ENCODE peak calls at places on chromosomes 13 and 19, in nine cellular contexts. I is hepatic stellate cell; F is AG04449; Y is glomerular endothelial cell; L is germinal center; G is neural crest cell; Q is amniotic stem cell; E is H9; U is stimulated activated naive CD4-positive, alpha-beta T cell treated with Interleukin-2 at 50 U/mL for 16 hours. S is an unnamed sample.

GRCh38 chr13:77299587-77299986 is 27.3 kb downstream of the MYCBP2 start:
- DNase-seq in Q (no peak), Y (no peak), L (no peak), I (no peak), F (no peak), G (no peak), E (no peak), U (no peak), S (no peak)

GRCh38 chr19:6068711-6069110 is 41.6 kb downstream of the RFX2 start:
- DNase-seq in U (no peak), E (no peak), L (no peak), Q (no peak), I (no peak), F (no peak), G (no peak), Y (no peak), S (peak; percentile 23)

GRCh38 chr13:32585625-32586021 is 629 bp upstream of the PDS5B start:
- DNase-seq in G (peak; percentile 2), Q (no peak), F (no peak), U (no peak), Y (no peak), L (peak; percentile 12), I (no peak), E (peak; percentile 36), S (peak; percentile 2)

GRCh38 chr13:65943024-65943423 is 1287.1 kb downstream of the PCDH9 start:
- DNase-seq in I (no peak), E (no peak), U (no peak), L (no peak), G (no peak), Q (no peak), Y (no peak), F (peak; percentile 38), S (no peak)

GRCh38 chr13:44273991-44274810 is 99.4 kb upstream of the SERP2 start:
- DNase-seq in E (no peak), U (no peak), L (peak; percentile 83), F (no peak), I (peak; percentile 58), G (no peak), Y (no peak), Q (peak; percentile 34), S (no peak)

GRCh38 chr19:5686326-5686646 is 3.8 kb upstream of the RPL36 start:
- DNase-seq in U (no peak), Q (no peak), F (no peak), Y (no peak), I (no peak), E (no peak), L (no peak), G (peak; percentile 33), S (no peak)

GRCh38 chr19:49552749-49553148 is 24.9 kb downstream of the RCN3 start:
- DNase-seq in L (no peak), F (no peak), E (no peak), I (no peak), G (no peak), Q (no peak), Y (no peak), U (no peak), S (no peak)

GRCh38 chr13:31016342-31017325 is 84.2 kb downstream of the TEX26 start:
- DNase-seq in U (no peak), E (no peak), I (no peak), Q (no peak), Y (no peak), L (no peak), F (no peak), G (no peak), S (no peak)

GRCh38 chr13:45511310-45512147 is 46.8 kb downstream of the COG3 start:
- DNase-seq in Q (peak; percentile 60), U (no peak), E (no peak), F (no peak), L (peak; percentile 59), I (peak; percentile 40), G (peak; percentile 30), Y (peak; percentile 71), S (peak; percentile 44)

GRCh38 chr19:8148410-8149231 is 771 bp downstream of the FBN3 start:
- DNase-seq in Q (no peak), L (no peak), E (peak; percentile 94), Y (no peak), F (no peak), G (peak; percentile 27), U (no peak), I (no peak), S (no peak)

GRCh38 chr19:41702208-41702651 is 6.2 kb upstream of the CEACAM5 start:
- DNase-seq in F (peak; percentile 4), Y (no peak), I (no peak), E (no peak), L (no peak), Q (no peak), U (no peak), G (no peak), S (no peak)

GRCh38 chr19:42202290-42202867 is 15.1 kb downstream of the DEDD2 start:
- DNase-seq in U (no peak), Y (no peak), I (no peak), L (no peak), Q (no peak), E (no peak), G (no peak), F (no peak), S (peak; percentile 2)

GRCh38 chr19:7605490-7606222 is 10.0 kb downstream of the CAMSAP3 start:
- DNase-seq in G (no peak), Q (no peak), L (no peak), U (no peak), I (no peak), Y (no peak), E (peak; percentile 84), F (no peak), S (no peak)

GRCh38 chr19:14758816-14759215 is 19.5 kb downstream of the ADGRE2 start:
- DNase-seq in I (no peak), L (no peak), Q (no peak), U (no peak), E (peak; percentile 88), F (no peak), G (no peak), Y (no peak), S (no peak)

GRCh38 chr19:45653634-45654033 is 14.4 kb upstream of the GIPR start:
- DNase-seq in F (no peak), Q (no peak), U (no peak), I (no peak), L (no peak), G (no peak), Y (no peak), E (no peak), S (no peak)

GRCh38 chr13:109154146-109154545 is 524.7 kb downstream of the MYO16 start:
- DNase-seq in Q (no peak), E (no peak), G (no peak), I (no peak), L (no peak), Y (no peak), U (no peak), F (no peak), S (peak; percentile 83)

GRCh38 chr19:843180-843835 is 2.5 kb downstream of the PRTN3 start:
- DNase-seq in G (no peak), Y (no peak), I (no peak), F (no peak), Q (no peak), L (no peak), U (no peak), E (peak; percentile 69), S (no peak)

GRCh38 chr13:113171250-113172125 is 13.0 kb downstream of the PROZ start:
- DNase-seq in F (no peak), G (no peak), I (no peak), E (no peak), U (no peak), Q (no peak), L (no peak), Y (no peak), S (no peak)

GRCh38 chr13:44425041-44425814 is 51.6 kb downstream of the SERP2 start:
- DNase-seq in U (no peak), Y (no peak), E (no peak), F (no peak), I (no peak), G (no peak), Q (no peak), L (peak; percentile 28), S (peak; percentile 49)